ENCODE peak calls at places on chromosomes 11 and 22, in six cellular contexts. Y, E, O, S, T and U are unnamed samples.

GRCh38 chr11:119906376-119906775 is 177.4 kb upstream of the NECTIN1 start:
- DNase-seq in Y (no peak), E (no peak), O (peak), S (no peak), T (no peak), U (no peak)

GRCh38 chr11:119691020-119691666 is 37.9 kb downstream of the NECTIN1 start:
- DNase-seq in Y (no peak), E (no peak), O (no peak), S (no peak), T (no peak), U (no peak)

GRCh38 chr11:114115406-114116054 is 56.0 kb downstream of the ZBTB16 start:
- DNase-seq in Y (no peak), E (no peak), O (no peak), S (no peak), T (no peak), U (no peak)

GRCh38 chr11:113874920-113875413 is 405 bp downstream of the USP28 start:
- DNase-seq in Y (no peak), E (no peak), O (no peak), S (no peak), T (peak), U (no peak)

GRCh38 chr11:36492724-36493304 is 17.3 kb downstream of the TRAF6 start:
- DNase-seq in Y (peak), E (no peak), O (no peak), S (no peak), T (no peak), U (no peak)

GRCh38 chr11:31437742-31438435 is 68.2 kb downstream of the DNAJC24 start:
- DNase-seq in Y (no peak), E (no peak), O (no peak), S (no peak), T (no peak), U (no peak)

GRCh38 chr22:19942886-19943664 is 1.5 kb upstream of the TXNRD2 start:
- DNase-seq in Y (peak), E (no peak), O (no peak), S (no peak), T (no peak), U (no peak)

GRCh38 chr22:30296851-30297250 is 7.5 kb upstream of the CASTOR1 start:
- DNase-seq in Y (no peak), E (no peak), O (no peak), S (no peak), T (no peak), U (no peak)

GRCh38 chr22:46250783-46251125 is 661 bp upstream of the CDPF1 start:
- DNase-seq in Y (no peak), E (peak), O (no peak), S (peak), T (no peak), U (no peak)

GRCh38 chr11:5891216-5891800 is 1.7 kb upstream of the OR52E5 start:
- DNase-seq in Y (no peak), E (no peak), O (no peak), S (no peak), T (no peak), U (no peak)

GRCh38 chr11:117473692-117474091 is 146.0 kb downstream of the CEP164 start:
- DNase-seq in Y (no peak), E (no peak), O (no peak), S (no peak), T (no peak), U (no peak)

GRCh38 chr22:49321477-49322055 is 506.1 kb downstream of the BRD1 start:
- DNase-seq in Y (no peak), E (no peak), O (peak), S (peak), T (no peak), U (peak)

GRCh38 chr11:112355726-112356125 is 95.1 kb upstream of the PLET1 start:
- DNase-seq in Y (no peak), E (no peak), O (no peak), S (peak), T (no peak), U (no peak)

GRCh38 chr11:129815596-129816461 is at the start of gene TMEM45B:
- DNase-seq in Y (no peak), E (peak), O (peak), S (peak), T (no peak), U (no peak)

GRCh38 chr11:61092280-61092766 is 10.0 kb upstream of the CD5 start:
- DNase-seq in Y (no peak), E (peak), O (no peak), S (no peak), T (no peak), U (no peak)

GRCh38 chr11:56698795-56699194 is at the start of gene OR9G1:
- DNase-seq in Y (no peak), E (no peak), O (no peak), S (no peak), T (no peak), U (no peak)

GRCh38 chr22:32018056-32018455 is 25.0 kb upstream of the SLC5A1 start:
- DNase-seq in Y (no peak), E (no peak), O (no peak), S (no peak), T (no peak), U (no peak)

GRCh38 chr11:43868852-43869567 is 11.6 kb upstream of the ALKBH3 start:
- DNase-seq in Y (peak), E (no peak), O (no peak), S (no peak), T (no peak), U (no peak)

GRCh38 chr22:23751441-23751996 is 607 bp upstream of the ZNF70 start:
- DNase-seq in Y (no peak), E (peak), O (no peak), S (no peak), T (no peak), U (no peak)

GRCh38 chr22:30351226-30351625 is 5.5 kb downstream of the SF3A1 start:
- DNase-seq in Y (no peak), E (no peak), O (no peak), S (no peak), T (no peak), U (no peak)

GRCh38 chr11:35593143-35593542 is 25.1 kb upstream of the FJX1 start:
- DNase-seq in Y (no peak), E (no peak), O (no peak), S (no peak), T (no peak), U (no peak)

GRCh38 chr11:62805991-62806441 is 776 bp upstream of the NXF1 start:
- DNase-seq in Y (no peak), E (peak), O (no peak), S (no peak), T (no peak), U (no peak)

GRCh38 chr11:123255909-123256308 is 60.9 kb upstream of the CLMP start:
- DNase-seq in Y (no peak), E (no peak), O (no peak), S (peak), T (no peak), U (no peak)

GRCh38 chr22:28442264-28442950 is 237.2 kb downstream of the TTC28 start:
- DNase-seq in Y (peak), E (peak), O (peak), S (peak), T (peak), U (peak)

GRCh38 chr11:73520358-73521061 is 77.4 kb downstream of the FAM168A start:
- DNase-seq in Y (no peak), E (no peak), O (no peak), S (no peak), T (no peak), U (no peak)

GRCh38 chr11:63840356-63841060 is 1.6 kb downstream of the MARK2 start:
- DNase-seq in Y (no peak), E (no peak), O (no peak), S (no peak), T (no peak), U (no peak)

GRCh38 chr11:12411806-12412727 is 34.7 kb downstream of the PARVA start:
- DNase-seq in Y (peak), E (peak), O (no peak), S (peak), T (no peak), U (peak)

GRCh38 chr11:130165601-130166456 is 6.2 kb downstream of the ST14 start:
- DNase-seq in Y (no peak), E (peak), O (no peak), S (no peak), T (no peak), U (no peak)

GRCh38 chr22:50044485-50045143 is 13.5 kb downstream of the TTLL8 start:
- DNase-seq in Y (no peak), E (no peak), O (no peak), S (no peak), T (no peak), U (no peak)

GRCh38 chr11:83257638-83258229 is 28.4 kb downstream of the CCDC90B start:
- DNase-seq in Y (peak), E (no peak), O (no peak), S (no peak), T (no peak), U (no peak)

GRCh38 chr22:28397324-28397723 is 282.3 kb downstream of the TTC28 start:
- DNase-seq in Y (no peak), E (no peak), O (no peak), S (no peak), T (no peak), U (no peak)

GRCh38 chr22:42202669-42203068 is 67.8 kb downstream of the TCF20 start:
- DNase-seq in Y (no peak), E (no peak), O (no peak), S (no peak), T (no peak), U (no peak)

GRCh38 chr11:19191530-19192169 is 10.1 kb downstream of the CSRP3 start:
- DNase-seq in Y (peak), E (peak), O (no peak), S (no peak), T (no peak), U (no peak)

GRCh38 chr11:122209619-122210377 is 93.8 kb upstream of the BLID start:
- DNase-seq in Y (no peak), E (peak), O (no peak), S (no peak), T (no peak), U (no peak)

GRCh38 chr11:122210378-122210995 is 94.5 kb upstream of the BLID start:
- DNase-seq in Y (peak), E (no peak), O (no peak), S (no peak), T (no peak), U (no peak)

GRCh38 chr11:122205036-122205435 is 89.0 kb upstream of the BLID start:
- DNase-seq in Y (no peak), E (no peak), O (no peak), S (no peak), T (no peak), U (no peak)

GRCh38 chr11:122207921-122208764 is 92.1 kb upstream of the BLID start:
- DNase-seq in Y (no peak), E (no peak), O (no peak), S (no peak), T (no peak), U (no peak)

DNA sequence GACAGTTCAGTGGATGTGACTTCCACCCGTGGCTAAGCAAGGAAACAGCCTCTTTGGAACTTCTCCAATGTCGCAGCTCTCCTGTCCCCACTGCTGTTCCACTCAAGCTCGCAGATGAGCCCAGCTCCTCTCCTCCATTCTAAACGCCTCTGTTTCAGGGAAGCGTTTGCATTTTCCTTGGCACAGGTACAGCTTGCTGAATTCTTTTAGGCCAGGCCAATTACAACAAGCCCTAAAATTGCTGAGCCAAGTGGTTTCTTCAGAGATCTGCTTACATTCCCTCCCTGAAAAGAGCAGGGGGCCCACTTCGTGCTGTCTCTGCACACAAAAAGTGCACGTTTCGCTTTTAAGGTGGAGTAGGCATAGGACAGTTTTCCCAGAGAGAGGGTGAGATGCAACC is 91.5 kb upstream of the BLID start:
- DNase-seq in Y (no peak), E (no peak), O (no peak), S (no peak), T (no peak), U (no peak)
- TF ChIP-seq POLR2AphosphoS5 in Y (no peak), E (no peak), O (no peak), S (no peak), T (no peak), U (no peak)

GRCh38 chr11:75301602-75302345 is 49.7 kb downstream of the ARRB1 start:
- DNase-seq in Y (no peak), E (peak), O (no peak), S (no peak), T (no peak), U (no peak)
- TF ChIP-seq POLR2AphosphoS5 in Y (no peak), E (no peak), O (no peak), S (no peak), T (no peak), U (no peak)

GRCh38 chr11:67627788-67628624 is 1.7 kb downstream of the NUDT8 start:
- DNase-seq in Y (no peak), E (no peak), O (peak), S (no peak), T (peak), U (no peak)
- TF ChIP-seq POLR2AphosphoS5 in Y (no peak), E (no peak), O (no peak), S (peak), T (no peak), U (no peak)

GRCh38 chr11:115927823-115928329 is 423.7 kb upstream of the CADM1 start:
- DNase-seq in Y (no peak), E (no peak), O (no peak), S (no peak), T (no peak), U (no peak)
- TF ChIP-seq POLR2AphosphoS5 in Y (no peak), E (no peak), O (no peak), S (no peak), T (no peak), U (no peak)

DNA sequence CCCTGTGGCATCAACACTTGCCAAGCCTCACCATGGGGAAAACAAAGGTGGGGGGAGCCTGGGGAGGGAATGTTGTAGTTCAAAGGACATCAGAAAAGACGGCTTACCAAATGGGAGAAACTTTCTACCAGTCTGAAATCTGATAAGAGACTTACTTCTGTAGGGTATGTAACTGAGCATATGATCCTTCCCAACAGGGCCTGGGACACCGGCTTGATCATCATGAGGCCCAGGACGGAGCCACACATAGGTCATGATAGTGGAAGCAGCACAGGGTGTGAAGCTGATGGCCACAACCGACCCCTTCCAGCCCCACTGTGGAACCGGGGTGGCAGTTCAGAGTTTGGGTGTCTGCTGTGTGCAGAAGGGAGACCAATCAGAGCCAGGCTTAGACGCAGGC is 51.1 kb downstream of the MICAL3 start:
- DNase-seq in Y (no peak), E (no peak), O (no peak), S (no peak), T (no peak), U (no peak)
- TF ChIP-seq POLR2AphosphoS5 in Y (no peak), E (no peak), O (no peak), S (no peak), T (no peak), U (no peak)

DNA sequence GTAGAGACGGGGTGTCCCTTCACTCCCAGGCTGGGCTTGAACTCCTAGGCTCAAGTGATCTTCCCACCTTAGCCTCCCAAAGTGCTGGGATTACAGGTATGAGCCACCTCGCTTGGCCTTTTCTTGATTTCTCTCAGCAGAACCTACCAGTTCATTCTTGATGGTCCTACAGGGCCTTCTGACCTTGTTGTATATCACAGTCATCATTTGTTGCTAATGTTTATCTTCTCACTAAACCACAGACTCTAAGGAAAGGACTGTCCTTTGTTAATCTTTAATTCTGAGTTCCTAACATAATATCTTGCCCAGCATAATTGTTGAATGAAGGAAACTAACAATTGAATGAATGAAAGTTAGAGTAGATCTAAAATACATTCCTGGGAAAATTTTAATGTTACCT is 22.0 kb upstream of the ZC3H12C start:
- DNase-seq in Y (no peak), E (no peak), O (no peak), S (no peak), T (no peak), U (no peak)
- TF ChIP-seq POLR2AphosphoS5 in Y (no peak), E (no peak), O (no peak), S (no peak), T (no peak), U (no peak)

GRCh38 chr11:17347676-17348075 is 3.9 kb upstream of the NCR3LG1 start:
- DNase-seq in Y (no peak), E (no peak), O (no peak), S (no peak), T (no peak), U (no peak)

GRCh38 chr11:17343907-17344306 is 7.7 kb upstream of the NCR3LG1 start:
- DNase-seq in Y (no peak), E (no peak), O (no peak), S (no peak), T (no peak), U (no peak)
- TF ChIP-seq POLR2AphosphoS5 in Y (no peak), E (no peak), O (no peak), S (no peak), T (no peak), U (no peak)

GRCh38 chr22:21592422-21592821 is 24.9 kb downstream of the UBE2L3 start:
- DNase-seq in Y (no peak), E (no peak), O (no peak), S (no peak), T (no peak), U (no peak)

GRCh38 chr22:21589415-21589814 is 21.9 kb downstream of the UBE2L3 start:
- DNase-seq in Y (no peak), E (no peak), O (no peak), S (no peak), T (no peak), U (no peak)

GRCh38 chr22:21593406-21594232 is 26.1 kb downstream of the UBE2L3 start:
- DNase-seq in Y (peak), E (no peak), O (no peak), S (peak), T (no peak), U (no peak)

GRCh38 chr22:21590809-21591641 is 23.5 kb downstream of the UBE2L3 start:
- DNase-seq in Y (no peak), E (no peak), O (no peak), S (no peak), T (no peak), U (no peak)

DNA sequence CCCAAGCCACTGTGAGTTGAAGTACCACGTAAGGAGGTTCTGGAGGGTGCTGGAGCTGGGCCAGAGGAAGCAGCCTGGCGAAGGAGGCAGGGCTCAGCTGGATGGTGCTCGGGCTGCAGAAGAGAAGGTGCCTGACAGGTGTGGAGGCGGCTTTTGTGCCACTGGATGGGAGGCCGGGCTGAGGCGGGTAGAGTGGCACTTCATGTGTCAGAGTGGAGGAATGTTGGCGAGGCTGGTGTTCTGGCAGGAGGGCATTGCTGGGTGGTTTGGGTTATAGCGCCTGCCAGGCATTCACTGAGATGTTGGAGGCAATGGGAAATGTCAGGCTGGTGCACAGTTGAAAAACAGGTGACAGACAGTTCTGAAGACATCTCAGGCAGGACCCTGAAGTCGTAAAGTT is 24.2 kb downstream of the UBE2L3 start:
- DNase-seq in Y (no peak), E (no peak), O (no peak), S (no peak), T (no peak), U (no peak)
- TF ChIP-seq POLR2AphosphoS5 in Y (no peak), E (no peak), O (peak), S (no peak), T (no peak), U (no peak)

DNA sequence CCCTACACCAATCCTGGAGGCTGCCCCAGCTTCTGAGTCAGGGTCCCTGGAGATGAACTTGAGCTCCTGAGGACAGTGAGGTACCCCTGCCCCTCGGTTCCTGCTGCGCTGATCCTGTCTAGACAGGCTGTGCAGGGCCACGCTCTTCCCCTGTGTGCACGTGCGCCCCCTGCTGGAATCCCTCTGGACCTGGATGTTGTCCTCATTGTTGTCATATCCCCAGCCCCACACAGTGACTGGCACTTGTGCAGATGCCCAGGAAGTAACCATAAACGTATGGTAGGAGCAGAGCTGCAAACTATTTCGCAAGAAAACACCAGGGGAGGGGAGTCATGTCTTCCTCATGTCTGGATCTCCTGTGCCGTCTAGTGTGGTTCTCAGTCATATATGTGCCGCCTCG is 114.7 kb downstream of the CRYBB2 start:
- DNase-seq in Y (peak), E (peak), O (no peak), S (peak), T (no peak), U (no peak)
- TF ChIP-seq POLR2AphosphoS5 in Y (no peak), E (no peak), O (no peak), S (no peak), T (no peak), U (no peak)

GRCh38 chr22:48071828-48072227 is 1309.4 kb downstream of the TBC1D22A start:
- DNase-seq in Y (no peak), E (no peak), O (no peak), S (no peak), T (no peak), U (no peak)

GRCh38 chr22:48068323-48068722 is 1305.9 kb downstream of the TBC1D22A start:
- DNase-seq in Y (no peak), E (no peak), O (no peak), S (no peak), T (no peak), U (no peak)

GRCh38 chr22:48070760-48071159 is 1308.3 kb downstream of the TBC1D22A start:
- DNase-seq in Y (no peak), E (no peak), O (no peak), S (no peak), T (no peak), U (no peak)

GRCh38 chr22:48071305-48071704 is 1308.9 kb downstream of the TBC1D22A start:
- DNase-seq in Y (no peak), E (no peak), O (no peak), S (no peak), T (no peak), U (no peak)

GRCh38 chr22:48070083-48070482 is 1307.6 kb downstream of the TBC1D22A start:
- DNase-seq in Y (no peak), E (no peak), O (no peak), S (no peak), T (no peak), U (no peak)
- TF ChIP-seq POLR2AphosphoS5 in Y (no peak), E (no peak), O (no peak), S (no peak), T (no peak), U (no peak)